ENCODE peak calls at places on chromosomes 1 and 21, in six cellular contexts. R is breast epithelium, X is transverse colon, P is endothelial cell of umbilical vein, W is stomach, A is upper lobe of left lung. L is an unnamed sample.

GRCh38 chr21:45766055-45766454 is 122.5 kb downstream of the PCBP3 start:
- DNase-seq in P (no peak), W (no peak), X (no peak), R (no peak), A (no peak), L (no peak)

GRCh38 chr1:94329986-94330385 is 88.2 kb upstream of the ABCD3 start:
- DNase-seq in A (no peak), P (peak), W (no peak), R (no peak), X (no peak), L (no peak)

GRCh38 chr21:41207401-41208388 is 39.7 kb downstream of the BACE2 start:
- DNase-seq in R (no peak), X (peak), P (peak), W (peak), A (no peak), L (no peak)

GRCh38 chr1:89725016-89725380 is 92.1 kb downstream of the LRRC8C start:
- DNase-seq in X (peak), W (no peak), P (no peak), A (no peak), R (no peak), L (no peak)

GRCh38 chr1:22582670-22583635 is 19.7 kb downstream of the EPHA8 start:
- DNase-seq in P (no peak), X (no peak), A (no peak), W (no peak), R (no peak), L (no peak)

GRCh38 chr21:25956993-25957714 is 213.4 kb downstream of the APP start:
- DNase-seq in R (no peak), W (no peak), A (no peak), P (peak), X (no peak), L (no peak)

GRCh38 chr1:91803847-91804545 is 82.0 kb downstream of the TGFBR3 start:
- DNase-seq in W (no peak), A (no peak), X (peak), P (no peak), R (no peak), L (peak)

GRCh38 chr1:41122851-41123518 is 101.5 kb upstream of the SLFNL1 start:
- DNase-seq in X (peak), P (peak), R (no peak), W (peak), A (peak), L (no peak)

GRCh38 chr1:228226956-228227791 is 19.3 kb downstream of the OBSCN start:
- DNase-seq in P (peak), X (peak), R (no peak), W (no peak), A (no peak), L (no peak)

GRCh38 chr21:21860888-21861287 is 862.7 kb downstream of the NCAM2 start:
- DNase-seq in P (no peak), W (no peak), A (no peak), X (no peak), R (no peak), L (no peak)

DNA sequence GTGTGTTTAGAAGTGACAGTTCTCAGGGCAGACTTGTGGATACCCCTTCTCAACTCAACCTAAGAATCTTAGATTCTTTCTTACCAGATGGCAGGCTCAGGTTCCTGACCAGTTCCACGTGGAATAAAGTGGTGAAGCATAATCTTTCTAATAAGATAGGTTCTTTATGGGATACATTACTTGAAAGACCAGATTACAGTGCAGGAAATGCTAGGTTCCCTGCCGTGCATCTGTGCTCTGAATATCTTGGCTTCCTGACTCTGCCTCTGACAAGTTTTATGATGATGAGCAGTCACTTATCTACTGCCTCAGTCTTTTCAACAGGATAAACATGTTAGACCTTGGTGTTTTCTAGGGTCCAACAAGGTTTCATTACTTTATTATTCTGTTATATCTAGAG is 207.9 kb upstream of the CACYBP start:
- DNase-seq in R (no peak), X (no peak), P (no peak), W (no peak), A (no peak), L (no peak)
- TF ChIP-seq POLR2AphosphoS5 in R (no peak), X (no peak), P (no peak), W (no peak), A (no peak), L (no peak)

GRCh38 chr1:192607836-192608235 is 28.1 kb upstream of the RGS13 start:
- DNase-seq in A (no peak), R (no peak), X (no peak), P (no peak), W (no peak), L (no peak)

GRCh38 chr1:192603218-192603787 is 27.7 kb downstream of the RGS1 start:
- DNase-seq in X (no peak), P (no peak), W (no peak), R (no peak), A (no peak), L (no peak)

GRCh38 chr1:192602757-192603156 is 27.2 kb downstream of the RGS1 start:
- DNase-seq in X (no peak), R (no peak), P (no peak), W (no peak), A (no peak), L (no peak)

GRCh38 chr1:192608671-192609070 is 27.3 kb upstream of the RGS13 start:
- DNase-seq in P (no peak), R (no peak), W (no peak), A (no peak), X (no peak), L (no peak)

GRCh38 chr1:192604979-192605620 is 29.5 kb downstream of the RGS1 start:
- DNase-seq in X (no peak), P (no peak), W (no peak), R (no peak), A (no peak), L (no peak)
- TF ChIP-seq POLR2A in X (no peak), P (no peak), W (no peak), R (no peak), A (no peak), L (no peak)

GRCh38 chr1:116408193-116408592 is 35.1 kb downstream of the ATP1A1 start:
- DNase-seq in P (no peak), R (no peak), A (no peak), W (no peak), X (no peak), L (no peak)

GRCh38 chr1:116404699-116405098 is 31.7 kb downstream of the ATP1A1 start:
- DNase-seq in R (no peak), W (no peak), X (no peak), P (no peak), A (no peak), L (no peak)

GRCh38 chr1:116407033-116407432 is 34.0 kb downstream of the ATP1A1 start:
- DNase-seq in A (no peak), X (no peak), P (no peak), W (no peak), R (no peak), L (no peak)

GRCh38 chr1:116403506-116404136 is 30.6 kb downstream of the ATP1A1 start:
- DNase-seq in R (no peak), P (no peak), X (no peak), A (no peak), W (no peak), L (no peak)

GRCh38 chr1:116405241-116406135 is 32.4 kb downstream of the ATP1A1 start:
- DNase-seq in P (no peak), A (no peak), R (no peak), W (no peak), X (no peak), L (no peak)
- TF ChIP-seq POLR2AphosphoS5 in P (no peak), A (no peak), R (no peak), W (no peak), X (peak), L (peak)

DNA sequence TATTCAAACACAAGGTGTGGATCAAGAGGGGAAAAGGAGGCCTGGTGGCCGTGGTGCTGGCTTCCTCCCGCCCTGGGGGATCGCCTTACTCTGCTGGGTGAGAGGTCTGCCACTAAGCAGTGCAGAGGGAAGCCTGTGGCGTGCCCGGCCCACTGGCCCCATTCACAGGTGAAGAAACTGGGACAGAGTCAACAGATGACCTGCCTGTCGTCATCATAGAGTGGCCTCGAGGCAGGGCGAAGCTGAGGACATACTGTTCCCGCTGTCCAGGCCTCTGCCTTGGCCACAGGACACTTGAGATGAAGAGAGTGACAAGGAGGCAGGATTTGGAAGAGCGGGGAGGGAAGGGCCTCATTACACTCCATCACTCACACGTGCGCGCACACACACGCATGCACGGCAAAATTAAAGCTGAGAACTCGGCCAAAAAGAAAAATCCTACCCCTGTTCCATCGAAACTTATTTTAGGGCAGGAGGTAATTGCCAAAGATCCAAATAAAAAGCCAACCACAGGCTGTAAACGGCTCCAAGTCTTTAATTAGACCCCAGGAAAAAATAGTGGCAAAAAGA is 50.5 kb downstream of the CASZ1 start:
- DNase-seq in X (no peak), W (no peak), P (no peak), R (peak), A (peak), L (no peak)
- TF ChIP-seq POLR2A in X (no peak), W (no peak), P (no peak), R (no peak), A (no peak), L (no peak)

GRCh38 chr1:200399860-200400259 is 10.0 kb downstream of the ZNF281 start:
- DNase-seq in X (no peak), P (no peak), R (no peak), W (no peak), A (no peak), L (no peak)
- TF ChIP-seq POLR2AphosphoS5 in X (no peak), P (no peak), R (no peak), W (no peak), A (no peak), L (no peak)

DNA sequence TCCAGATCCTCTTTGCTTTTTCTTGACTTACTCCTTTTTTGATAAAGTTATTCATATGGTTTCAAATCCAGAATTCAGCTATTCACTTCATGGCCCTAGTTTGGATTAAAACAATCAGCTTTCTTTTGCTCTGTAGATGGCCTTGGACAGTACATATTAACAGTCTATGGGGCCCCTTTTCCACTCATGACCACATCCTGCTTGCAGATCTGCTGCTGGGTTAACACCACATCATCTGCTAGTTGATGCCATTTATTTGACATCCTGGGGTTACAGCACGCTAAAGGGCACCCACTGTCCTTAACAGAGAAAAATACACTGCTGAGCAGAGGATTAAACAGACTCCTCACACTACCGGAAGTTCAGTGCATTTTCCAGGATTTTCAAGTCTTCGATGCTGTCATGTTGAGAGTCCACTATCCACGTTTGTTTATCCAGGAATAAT is 941 bp upstream of the IFI16 start:
- DNase-seq in A (peak), P (no peak), X (peak), W (no peak), R (no peak), L (peak)
- TF ChIP-seq POLR2A in A (no peak), P (no peak), X (peak), W (no peak), R (no peak), L (peak)

GRCh38 chr1:26098602-26099001 is 13.0 kb upstream of the PDIK1L start:
- DNase-seq in W (no peak), X (no peak), R (no peak), A (no peak), P (no peak), L (no peak)
- TF ChIP-seq POLR2AphosphoS5 in W (no peak), X (no peak), R (no peak), A (no peak), P (no peak), L (no peak)

GRCh38 chr21:33401617-33401967 is 1.6 kb upstream of the IFNGR2 start:
- DNase-seq in W (no peak), R (peak), P (no peak), X (no peak), A (no peak), L (no peak)

GRCh38 chr21:33402011-33402979 is 918 bp upstream of the IFNGR2 start:
- DNase-seq in X (peak), A (peak), P (peak), W (peak), R (peak), L (peak)

GRCh38 chr21:33406493-33406892 is 3.3 kb downstream of the IFNGR2 start:
- DNase-seq in W (no peak), P (no peak), A (no peak), R (no peak), X (no peak), L (no peak)

GRCh38 chr21:33403786-33404571 is 766 bp downstream of the IFNGR2 start:
- DNase-seq in X (peak), W (peak), A (peak), P (peak), R (peak), L (peak)

DNA sequence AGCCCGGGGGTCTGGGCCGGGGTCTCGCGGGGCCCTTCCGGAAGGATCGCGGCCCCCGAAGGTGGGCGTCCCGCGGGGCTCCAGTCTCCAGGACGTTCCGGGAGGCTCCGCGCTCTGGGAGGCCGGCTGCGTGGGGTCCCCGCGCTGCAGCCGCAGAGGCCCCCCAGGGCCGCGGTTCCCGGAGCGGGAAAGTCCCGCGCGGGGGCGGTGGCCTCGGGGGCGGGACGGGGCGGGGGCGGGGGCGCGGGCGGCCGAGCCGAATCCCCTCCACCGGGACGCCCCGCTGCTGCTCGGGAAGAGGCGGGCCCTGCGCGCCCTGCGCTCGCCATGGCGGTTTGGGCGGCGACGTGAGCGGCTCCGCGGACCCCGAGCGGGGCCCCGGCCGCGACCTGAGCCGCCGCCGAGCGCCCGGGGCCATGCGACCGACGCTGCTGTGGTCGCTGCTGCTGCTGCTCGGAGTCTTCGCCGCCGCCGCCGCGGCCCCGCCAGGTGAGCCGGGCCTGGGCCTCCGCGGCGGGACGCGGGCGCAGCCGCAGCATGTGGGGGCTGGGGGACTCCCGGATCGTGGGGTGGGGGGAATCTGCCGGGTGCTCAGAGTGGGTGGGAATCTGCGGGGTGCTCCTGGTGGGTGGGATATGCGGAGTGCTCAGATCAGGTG is at the start of gene IFNGR2:
- DNase-seq in R (no peak), P (no peak), A (no peak), W (peak), X (peak), L (peak)
- TF ChIP-seq POLR2A in R (no peak), P (no peak), A (peak), W (no peak), X (no peak), L (no peak)

DNA sequence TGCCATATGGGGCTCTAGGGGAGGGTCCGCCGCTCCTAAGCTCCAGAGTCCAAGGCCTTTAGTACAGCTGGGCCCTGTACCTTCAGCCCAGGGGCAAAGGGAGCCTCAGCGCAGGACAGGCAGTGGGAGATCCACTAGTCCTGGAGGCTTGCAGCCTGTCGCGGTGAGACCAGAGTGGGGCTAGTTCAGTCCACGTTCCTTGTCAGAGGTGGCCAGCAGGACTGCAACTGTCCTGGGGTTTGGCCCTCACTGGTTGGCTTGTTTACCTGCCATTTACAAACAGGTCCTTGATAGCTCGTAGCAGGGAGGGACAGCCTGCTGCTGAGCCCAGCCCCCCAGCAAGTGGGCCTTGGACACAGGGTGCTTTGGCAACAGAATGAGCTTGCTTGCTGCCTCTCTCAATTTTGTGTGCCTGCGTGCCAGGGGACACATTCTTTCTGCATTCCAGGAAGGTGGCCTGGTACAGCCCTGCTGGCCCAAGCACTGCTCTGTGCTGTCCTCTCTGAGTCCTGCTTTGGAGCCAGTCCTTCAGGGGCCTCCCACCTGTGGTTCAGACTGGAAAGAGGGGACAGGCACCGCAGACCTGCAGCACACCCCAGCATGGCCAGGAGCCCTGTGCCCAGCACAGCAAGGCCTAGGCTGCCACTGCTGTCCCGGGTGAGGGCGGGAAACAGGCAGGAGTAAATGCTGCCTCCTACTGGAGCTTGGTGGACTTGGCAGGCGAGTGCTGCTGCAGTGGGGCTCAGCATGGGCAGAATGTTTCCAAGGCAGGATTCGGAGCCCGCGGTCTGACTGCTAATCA is 15.2 kb downstream of the H6PD start:
- DNase-seq in R (no peak), W (peak), P (peak), A (peak), X (peak), L (peak)
- TF ChIP-seq POLR2AphosphoS5 in R (no peak), W (no peak), P (no peak), A (no peak), X (no peak), L (no peak)

L was measured in GM12891.